ENCODE peak calls at places on chromosome 20, in five cellular contexts. N is AG04450, O is heart left ventricle, Y is breast epithelium, R is astrocyte. I is an unnamed sample.

GRCh38 chr20:17530716-17531536 is at the start of gene BFSP1:
- DNase-seq in Y (peak; percentile 58), R (peak; percentile 47), O (peak; percentile 54), N (no peak), I (peak; percentile 72)

GRCh38 chr20:18879262-18879661 is 65.7 kb downstream of the SCP2D1 start:
- DNase-seq in O (no peak), Y (no peak), R (no peak), N (no peak), I (no peak)

GRCh38 chr20:17611540-17612286 is 41.8 kb downstream of the DSTN start:
- DNase-seq in Y (no peak), N (no peak), R (no peak), O (no peak), I (peak; percentile 50)

GRCh38 chr20:43541214-43541613 is 17.6 kb upstream of the SGK2 start:
- DNase-seq in N (no peak), O (no peak), R (peak; percentile 26), Y (no peak), I (no peak)

GRCh38 chr20:22339091-22339881 is 245.1 kb downstream of the FOXA2 start:
- DNase-seq in O (no peak), Y (no peak), R (peak; percentile 18), N (peak; percentile 4), I (peak; percentile 85)

GRCh38 chr20:19791887-19792286 is 33.8 kb downstream of the RIN2 start:
- DNase-seq in N (no peak), Y (no peak), R (no peak), O (no peak), I (no peak)

GRCh38 chr20:5786930-5787826 is 37.0 kb downstream of the SHLD1 start:
- DNase-seq in R (peak; percentile 57), Y (no peak), N (no peak), O (no peak), I (peak; percentile 86)

GRCh38 chr20:24983896-24984295 is 8.7 kb downstream of the APMAP start:
- DNase-seq in Y (no peak), O (no peak), N (no peak), R (no peak), I (no peak)

GRCh38 chr20:37627060-37627766 is 66.6 kb upstream of the CTNNBL1 start:
- DNase-seq in N (peak; percentile 24), R (peak; percentile 34), O (peak; percentile 48), Y (no peak), I (peak; percentile 74)

GRCh38 chr20:31712564-31713311 is 9.9 kb downstream of the BCL2L1 start:
- DNase-seq in Y (peak; percentile 83), N (peak; percentile 67), O (peak; percentile 87), R (peak; percentile 94), I (peak; percentile 80)

GRCh38 chr20:40493071-40493470 is 196.0 kb downstream of the MAFB start:
- DNase-seq in R (peak; percentile 20), Y (no peak), O (peak; percentile 27), N (no peak), I (peak; percentile 92)

GRCh38 chr20:23668477-23668951 is 20.3 kb downstream of the CST4 start:
- DNase-seq in Y (no peak), N (no peak), R (peak; percentile 4), O (peak; percentile 51), I (peak; percentile 77)

GRCh38 chr20:38805502-38805957 is at the start of gene PPP1R16B:
- DNase-seq in R (no peak), N (no peak), Y (no peak), O (peak; percentile 76), I (no peak)

GRCh38 chr20:38435555-38435939 is 419 bp upstream of the SNHG17 start:
- DNase-seq in R (peak; percentile 81), N (no peak), O (no peak), Y (no peak), I (peak; percentile 96)

GRCh38 chr20:61520761-61521460 is 268.9 kb downstream of the CDH4 start:
- DNase-seq in Y (no peak), R (peak; percentile 88), N (peak; percentile 51), O (no peak), I (peak; percentile 90)

DNA sequence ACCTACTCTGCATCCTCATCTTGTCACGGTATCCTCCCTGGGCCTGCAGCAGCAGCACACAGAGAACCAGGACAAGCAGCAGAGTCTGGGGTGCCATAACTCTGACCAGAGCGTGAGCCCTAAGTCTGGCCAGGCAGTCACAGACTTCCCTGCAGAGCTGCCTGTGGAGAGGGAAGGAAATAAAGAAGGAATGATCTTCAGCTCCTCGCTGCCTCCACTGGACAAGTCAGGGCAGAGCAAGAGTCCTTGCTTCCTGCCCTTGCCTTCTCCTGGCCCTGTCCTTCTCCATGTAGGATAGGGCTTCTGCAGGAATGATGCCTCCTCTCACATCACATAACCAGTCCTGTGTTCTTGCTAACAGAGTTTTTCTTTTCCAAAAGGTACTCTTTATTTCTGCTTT is 15.9 kb upstream of the WFDC11 start:
- DNase-seq in Y (no peak), R (no peak), N (no peak), O (no peak), I (peak; percentile 10)
- TF ChIP-seq CTCF in Y (no peak), R (no peak), N (peak; percentile 4), O (no peak), I (peak; percentile 29)

DNA sequence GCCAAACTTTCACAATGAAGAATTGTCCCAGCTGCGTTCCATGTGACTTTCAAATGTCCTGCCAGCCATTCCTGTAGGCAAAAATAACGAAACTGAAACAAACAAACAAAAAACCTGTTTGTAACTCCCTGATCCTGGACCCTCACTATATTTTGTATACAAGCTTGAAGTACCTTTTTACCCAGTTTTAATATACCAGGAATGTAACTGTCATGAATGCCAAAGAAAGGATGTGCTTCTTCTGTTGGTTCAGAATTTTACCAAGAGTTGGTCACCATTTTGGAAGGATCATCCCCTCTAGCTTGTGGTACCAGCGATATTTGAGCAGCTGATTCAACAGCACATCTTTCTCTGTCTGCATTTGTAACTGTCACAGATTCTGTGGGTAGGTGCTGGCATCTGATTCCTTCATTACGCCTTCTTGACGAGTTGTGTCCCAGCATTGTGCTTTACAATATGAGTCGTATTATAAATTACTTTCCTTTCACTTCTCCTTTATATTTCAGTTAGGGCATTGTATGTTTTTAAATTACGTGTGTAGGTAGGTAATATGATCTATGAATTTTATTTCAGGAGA is 93.9 kb downstream of the DLGAP4 start:
- DNase-seq in R (no peak), O (no peak), Y (no peak), N (no peak), I (no peak)
- H3K4me3 ChIP-seq in R (no peak overlapping the region), O (no peak overlapping the region), Y (no peak overlapping the region), N (no peak overlapping the region), I (no peak overlapping the region)

GRCh38 chr20:59608871-59609270 is 4.5 kb downstream of the PHACTR3 start:
- DNase-seq in O (no peak), N (no peak), R (no peak), Y (no peak), I (no peak)

GRCh38 chr20:59618131-59618530 is 13.8 kb downstream of the PHACTR3 start:
- DNase-seq in N (no peak), O (no peak), Y (no peak), R (no peak), I (no peak)

GRCh38 chr20:59616306-59616705 is 12.0 kb downstream of the PHACTR3 start:
- DNase-seq in O (no peak), R (no peak), Y (no peak), N (no peak), I (no peak)

GRCh38 chr20:59611286-59611685 is 6.9 kb downstream of the PHACTR3 start:
- DNase-seq in Y (no peak), R (no peak), O (peak; percentile 36), N (no peak), I (no peak)

GRCh38 chr20:59614714-59615113 is 10.4 kb downstream of the PHACTR3 start:
- DNase-seq in Y (no peak), N (no peak), R (no peak), O (no peak), I (no peak)
- TF ChIP-seq CTCF in Y (no peak), N (no peak), R (no peak), O (no peak), I (no peak)

GRCh38 chr20:50733644-50734349 is 2.4 kb downstream of the PARD6B start:
- DNase-seq in Y (no peak), O (no peak), R (no peak), N (no peak), I (no peak)
- H3K4me3 ChIP-seq in Y (peak overlapping the region; percentile 77), O (no peak overlapping the region), R (no peak overlapping the region), N (no peak overlapping the region), I (no peak overlapping the region)

DNA sequence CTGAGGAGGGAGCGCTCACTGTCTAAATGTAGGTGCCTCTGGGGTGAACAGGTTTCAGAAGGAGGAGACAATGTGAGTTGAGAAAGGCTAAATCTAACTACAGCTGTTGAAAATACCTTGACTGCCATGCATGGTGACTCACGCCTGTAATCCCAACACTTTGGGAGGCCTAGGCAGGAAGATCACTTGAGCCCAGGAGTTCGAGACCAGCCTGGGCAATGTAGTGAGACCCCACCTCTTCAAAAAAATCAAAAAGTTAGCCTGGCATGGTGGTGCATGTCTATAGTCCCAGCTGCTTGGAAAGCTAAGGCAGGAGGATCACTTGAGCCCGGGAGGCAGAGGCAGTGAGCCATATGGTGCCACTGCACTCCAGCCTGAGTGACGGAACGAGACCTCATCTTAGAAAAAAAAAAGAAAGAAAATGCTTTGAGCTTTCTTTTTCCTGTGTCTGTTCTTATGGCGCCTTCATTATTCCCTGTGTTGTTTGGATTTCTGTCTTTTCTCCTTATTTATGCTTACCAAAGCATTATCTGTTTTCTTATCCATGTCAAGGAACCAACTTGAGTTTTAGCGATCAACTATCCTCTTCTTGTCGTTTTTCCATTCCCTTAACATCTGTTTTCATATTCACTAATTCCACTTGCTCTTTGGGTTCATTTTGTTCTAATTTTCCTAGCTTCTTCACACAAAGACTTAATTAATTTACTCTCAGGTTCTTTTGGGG is 8.5 kb downstream of the SLC2A10 start:
- DNase-seq in O (no peak), R (no peak), N (no peak), Y (no peak), I (no peak)
- TF ChIP-seq CTCF in O (no peak), R (no peak), N (no peak), Y (no peak), I (no peak)

GRCh38 chr20:48620486-48621255 is 207.1 kb downstream of the PREX1 start:
- DNase-seq in R (peak; percentile 74), N (no peak), Y (peak; percentile 93), O (peak; percentile 86), I (peak; percentile 87)
- H3K4me3 ChIP-seq in R (peak overlapping the region; percentile 43), N (peak overlapping the region; percentile 42), Y (peak overlapping the region; percentile 35), O (peak overlapping the region; percentile 23), I (peak overlapping the region; percentile 35)

I was measured in choroid plexus epithelial cell.